ENCODE peak calls at places on chromosome 1, in ten cellular contexts. T is activated CD4-positive, alpha-beta T cell treated with anti-CD3 and anti-CD28 coated beads, Interleukin-2, amount 50 U/mL, for 1 hour; E is LoVo; V is WTC11; N is activated naive CD4-positive, alpha-beta T cell; M is astrocyte; B is stimulated activated CD8-positive, alpha-beta memory T cell treated with anti-CD3 and anti-CD28 coated beads, Interleukin-15, amount 100 ng/mL, for 1 hour; K is sciatic nerve; D is HAP-1; L is NCI-H460. F is an unnamed sample.

GRCh38 chr1:14593279-14593678 is 5.2 kb upstream of the KAZN start:
- DNase-seq in V (no peak), L (no peak), M (no peak), K (no peak), N (no peak), E (no peak), D (peak), B (no peak), T (no peak), F (no peak)

GRCh38 chr1:162157469-162157868 is 88.0 kb downstream of the NOS1AP start:
- DNase-seq in N (no peak), K (no peak), D (no peak), L (no peak), V (no peak), B (no peak), M (no peak), E (no peak), T (no peak), F (no peak)

GRCh38 chr1:183444243-183444642 is 26.1 kb upstream of the NMNAT2 start:
- DNase-seq in N (no peak), T (no peak), K (no peak), D (no peak), L (no peak), V (no peak), B (no peak), E (no peak), M (peak), F (no peak)

GRCh38 chr1:88683516-88683847 is 591 bp upstream of the PKN2 start:
- DNase-seq in B (peak), V (peak), T (peak), K (peak), L (no peak), N (no peak), M (no peak), D (peak), E (peak), F (no peak)

GRCh38 chr1:60621524-60621923 is 460.8 kb upstream of the NFIA start:
- DNase-seq in D (no peak), E (no peak), B (no peak), K (no peak), T (no peak), N (no peak), M (peak), L (no peak), V (no peak), F (no peak)

GRCh38 chr1:203406446-203407045 is 55.6 kb upstream of the FMOD start:
- DNase-seq in V (no peak), E (no peak), B (no peak), T (no peak), D (no peak), M (no peak), N (no peak), L (no peak), K (peak), F (no peak)

GRCh38 chr1:210635108-210635507 is 306.4 kb downstream of the HHAT start:
- DNase-seq in L (no peak), M (no peak), D (no peak), E (no peak), T (no peak), N (no peak), K (no peak), V (no peak), B (no peak), F (no peak)

GRCh38 chr1:169676001-169676400 is 35.4 kb downstream of the SELL start:
- DNase-seq in V (no peak), B (no peak), M (peak), K (no peak), T (no peak), D (no peak), E (no peak), L (no peak), N (no peak), F (no peak)

GRCh38 chr1:244862354-244862698 is 2.0 kb downstream of the HNRNPU start:
- DNase-seq in M (no peak), N (no peak), E (no peak), D (no peak), T (no peak), B (no peak), K (no peak), V (no peak), L (no peak), F (no peak)

GRCh38 chr1:56376188-56376984 is 203.0 kb downstream of the PLPP3 start:
- DNase-seq in K (no peak), M (peak), T (no peak), D (no peak), E (peak), V (peak), B (no peak), L (no peak), N (no peak), F (peak)

GRCh38 chr1:204493882-204494280 is 724 bp downstream of the PIK3C2B start:
- DNase-seq in L (no peak), E (peak), M (peak), V (no peak), D (peak), K (no peak), N (no peak), T (peak), B (no peak), F (peak)

GRCh38 chr1:19661721-19662228 is 2.9 kb upstream of the HTR6 start:
- DNase-seq in D (peak), N (no peak), L (no peak), T (peak), E (peak), K (no peak), B (peak), V (no peak), M (no peak), F (no peak)

GRCh38 chr1:226991920-226992319 is 51.8 kb downstream of the COQ8A start:
- DNase-seq in V (no peak), K (no peak), M (no peak), T (no peak), D (no peak), E (no peak), L (no peak), N (no peak), B (no peak), F (no peak)

GRCh38 chr1:54345116-54345515 is 61.1 kb downstream of the SSBP3 start:
- DNase-seq in D (no peak), E (no peak), T (no peak), V (no peak), L (no peak), M (no peak), B (no peak), N (no peak), K (no peak), F (no peak)

GRCh38 chr1:165162671-165163241 is 193.8 kb downstream of the LMX1A start:
- DNase-seq in T (no peak), L (no peak), D (no peak), V (peak), E (no peak), M (no peak), K (no peak), N (no peak), B (no peak), F (no peak)

GRCh38 chr1:232675267-232675666 is 45.3 kb upstream of the SIPA1L2 start:
- DNase-seq in B (no peak), M (peak), V (no peak), D (no peak), T (no peak), N (no peak), K (no peak), L (no peak), E (no peak), F (no peak)

GRCh38 chr1:60132985-60133673 is 59.6 kb upstream of the C1orf87 start:
- DNase-seq in D (no peak), B (no peak), K (no peak), E (peak), T (no peak), V (no peak), N (no peak), M (peak), L (no peak), F (no peak)

GRCh38 chr1:106746448-106747085 is 309.9 kb upstream of the PRMT6 start:
- DNase-seq in L (no peak), E (no peak), D (no peak), B (no peak), M (peak), V (no peak), T (no peak), N (no peak), K (no peak), F (no peak)

GRCh38 chr1:9844106-9844505 is 20.3 kb upstream of the CLSTN1 start:
- DNase-seq in M (no peak), V (no peak), E (no peak), D (no peak), B (no peak), L (no peak), T (no peak), K (no peak), N (no peak), F (no peak)

GRCh38 chr1:225467193-225468020 is 39.6 kb upstream of the LBR start:
- DNase-seq in L (peak), V (no peak), E (no peak), M (no peak), K (peak), T (peak), B (peak), D (no peak), N (peak), F (no peak)

GRCh38 chr1:169890761-169891538 is 2.7 kb downstream of the SCYL3 start:
- DNase-seq in M (no peak), N (no peak), D (no peak), E (peak), L (no peak), V (no peak), K (no peak), T (peak), B (no peak), F (no peak)

F was measured in NT2/D1.